ENCODE peak calls at places on chromosomes 3 and 15, in ten cellular contexts. S, Z, T, Q, D, R, B, O, C and Y are unnamed samples.

GRCh38 chr3:40971191-40972168 is 227.8 kb upstream of the CTNNB1 start:
- DNase-seq in D (peak; percentile 57), Q (peak; percentile 99), T (peak; percentile 66), C (no peak), O (peak; percentile 75), Z (no peak), B (no peak), S (peak; percentile 49), R (peak; percentile 78), Y (no peak)

GRCh38 chr3:25053360-25053759 is 374.7 kb upstream of the RARB start:
- DNase-seq in Z (no peak), S (no peak), R (no peak), O (no peak), T (no peak), B (no peak), C (no peak), Q (no peak), D (no peak), Y (no peak)

GRCh38 chr3:194354315-194354714 is 3.2 kb upstream of the CPN2 start:
- DNase-seq in Q (no peak), B (no peak), O (no peak), T (no peak), R (no peak), Z (no peak), D (no peak), C (no peak), S (no peak), Y (no peak)

GRCh38 chr3:80079886-80080285 is 312.1 kb upstream of the ROBO1 start:
- DNase-seq in O (no peak), S (no peak), D (no peak), Q (no peak), C (no peak), B (no peak), Z (no peak), T (no peak), R (no peak), Y (no peak)

GRCh38 chr15:67110400-67110799 is 45.0 kb downstream of the SMAD3 start:
- DNase-seq in R (peak; percentile 49), S (no peak), Z (no peak), O (no peak), C (no peak), B (no peak), D (peak; percentile 69), Q (peak; percentile 79), T (no peak), Y (no peak)

GRCh38 chr15:52284164-52284563 is 11.4 kb downstream of the MYO5C start:
- DNase-seq in B (no peak), R (no peak), Q (no peak), O (no peak), T (no peak), Z (no peak), D (no peak), S (no peak), C (no peak), Y (no peak)

GRCh38 chr3:125280966-125281365 is 68.4 kb upstream of the SLC12A8 start:
- DNase-seq in B (no peak), Q (peak; percentile 9), S (no peak), O (no peak), D (no peak), R (no peak), C (peak; percentile 52), T (no peak), Z (peak; percentile 24), Y (no peak)

GRCh38 chr3:19702416-19703078 is 231.5 kb downstream of the EFHB start:
- DNase-seq in B (no peak), Z (peak; percentile 72), O (no peak), S (no peak), T (no peak), D (no peak), C (no peak), R (no peak), Q (no peak), Y (no peak)

GRCh38 chr3:9217784-9218513 is 31.5 kb downstream of the SRGAP3 start:
- DNase-seq in C (peak; percentile 67), T (no peak), R (no peak), B (no peak), Z (no peak), S (no peak), O (no peak), D (no peak), Q (no peak), Y (no peak)

GRCh38 chr3:134366928-134367352 is 7.3 kb downstream of the AMOTL2 start:
- DNase-seq in S (no peak), R (no peak), Q (no peak), C (no peak), T (no peak), O (no peak), Z (no peak), D (no peak), B (no peak), Y (no peak)

GRCh38 chr3:183208260-183208659 is 44.8 kb upstream of the B3GNT5 start:
- DNase-seq in Q (no peak), T (no peak), O (no peak), D (no peak), C (no peak), R (no peak), Z (no peak), S (no peak), B (no peak), Y (no peak)

GRCh38 chr15:68384451-68385239 is 47.3 kb downstream of the ITGA11 start:
- DNase-seq in B (no peak), S (peak; percentile 89), Z (no peak), O (no peak), C (no peak), Q (peak; percentile 63), R (no peak), T (no peak), D (no peak), Y (no peak)

GRCh38 chr15:27234593-27234992 is 263.6 kb downstream of the GABRG3 start:
- DNase-seq in B (no peak), R (no peak), Z (no peak), Q (no peak), T (peak; percentile 34), O (no peak), D (no peak), S (no peak), C (no peak), Y (no peak)

GRCh38 chr3:44235604-44236484 is 5.8 kb upstream of the TOPAZ1 start:
- DNase-seq in S (peak; percentile 62), Q (peak; percentile 85), D (peak; percentile 59), Z (peak; percentile 91), C (peak; percentile 75), B (no peak), T (peak; percentile 6), O (peak; percentile 40), R (peak; percentile 23), Y (peak; percentile 60)

GRCh38 chr3:192063570-192063969 is 602.6 kb downstream of the PYDC2 start:
- DNase-seq in C (no peak), Z (peak; percentile 74), B (no peak), O (no peak), R (peak; percentile 5), D (peak; percentile 79), T (no peak), S (peak; percentile 17), Q (no peak), Y (no peak)

GRCh38 chr3:52128118-52128683 is 26.0 kb downstream of the POC1A start:
- DNase-seq in Q (peak; percentile 65), Z (peak; percentile 9), S (peak; percentile 37), O (no peak), T (no peak), B (no peak), D (no peak), R (no peak), C (no peak), Y (no peak)

GRCh38 chr15:59017459-59017858 is 30.0 kb downstream of the RNF111 start:
- DNase-seq in S (no peak), T (no peak), C (no peak), R (no peak), Q (no peak), Z (no peak), B (no peak), D (no peak), O (no peak), Y (no peak)

GRCh38 chr3:38551026-38551832 is 55.1 kb downstream of the EXOG start:
- DNase-seq in Q (no peak), T (no peak), B (no peak), D (no peak), C (no peak), Z (no peak), O (no peak), S (no peak), R (no peak), Y (no peak)

GRCh38 chr3:186775999-186776398 is 7.4 kb upstream of the EIF4A2 start:
- DNase-seq in D (no peak), T (no peak), R (no peak), Q (no peak), O (no peak), Z (peak; percentile 76), C (no peak), B (no peak), S (no peak), Y (no peak)

GRCh38 chr3:143084856-143085731 is 34.5 kb upstream of the CHST2 start:
- DNase-seq in D (no peak), S (peak; percentile 68), T (no peak), Q (peak; percentile 90), O (no peak), Z (no peak), B (no peak), R (peak; percentile 62), C (no peak), Y (no peak)

GRCh38 chr3:48399387-48400172 is 27.6 kb downstream of the FBXW12 start:
- DNase-seq in O (peak; percentile 51), Z (peak; percentile 35), S (peak; percentile 12), T (no peak), C (no peak), B (no peak), Q (no peak), R (no peak), D (no peak), Y (no peak)

GRCh38 chr15:64029111-64029510 is 17.2 kb downstream of the DAPK2 start:
- DNase-seq in B (no peak), D (no peak), Q (no peak), Z (no peak), T (no peak), S (no peak), R (no peak), C (no peak), O (no peak), Y (no peak)

GRCh38 chr3:128875556-128876120 is 3.8 kb upstream of the ACAD9 start:
- DNase-seq in D (peak; percentile 54), S (peak; percentile 39), B (no peak), O (no peak), Q (no peak), C (peak; percentile 59), T (no peak), R (peak; percentile 49), Z (peak; percentile 86), Y (peak; percentile 63)

GRCh38 chr3:155554777-155555445 is 190.0 kb downstream of the PLCH1 start:
- DNase-seq in C (no peak), T (no peak), Q (peak; percentile 91), R (peak; percentile 23), B (no peak), Z (no peak), S (no peak), O (no peak), D (peak; percentile 50), Y (no peak)

GRCh38 chr3:132695422-132695821 is 26.8 kb downstream of the NPHP3 start:
- DNase-seq in B (no peak), D (no peak), O (no peak), T (no peak), S (no peak), Q (no peak), C (no peak), R (no peak), Z (no peak), Y (no peak)

GRCh38 chr15:85396554-85396953 is 16.2 kb downstream of the AKAP13 start:
- DNase-seq in B (no peak), T (no peak), R (no peak), S (no peak), D (no peak), Z (no peak), O (no peak), C (no peak), Q (no peak), Y (no peak)

GRCh38 chr3:158350971-158351370 is 220.0 kb upstream of the MLF1 start:
- DNase-seq in R (no peak), T (no peak), B (no peak), Q (no peak), O (no peak), C (peak; percentile 52), D (peak; percentile 56), S (no peak), Z (no peak), Y (no peak)

GRCh38 chr3:167872941-167873340 is 137.4 kb downstream of the SERPINI1 start:
- DNase-seq in T (no peak), D (peak; percentile 27), R (no peak), C (no peak), O (no peak), Z (no peak), B (no peak), Q (no peak), S (no peak), Y (no peak)